ENCODE peak calls at places on chromosomes 7 and 10, in four cellular contexts. Z, C, N and Y are unnamed samples.

GRCh38 chr7:16028103-16028502 is 341.6 kb upstream of the MEOX2 start:
- DNase-seq in C (no peak), N (peak; percentile 84), Z (peak; percentile 84), Y (peak; percentile 96)

GRCh38 chr7:152076324-152076821 is 50.9 kb downstream of the GALNT11 start:
- DNase-seq in C (no peak), Z (peak; percentile 6), N (no peak), Y (no peak)

GRCh38 chr10:27893320-27894014 is 105.4 kb downstream of the ODAD2 start:
- DNase-seq in C (no peak), Z (peak; percentile 20), N (no peak), Y (peak; percentile 83)

GRCh38 chr10:67925449-67926005 is 41.1 kb downstream of the SIRT1 start:
- DNase-seq in N (peak; percentile 21), Z (peak; percentile 69), C (no peak), Y (peak; percentile 56)

GRCh38 chr7:102814025-102814471 is 65.2 kb downstream of the FAM185A start:
- DNase-seq in C (no peak), Z (peak; percentile 47), N (peak; percentile 34), Y (peak; percentile 82)

GRCh38 chr7:121513105-121513504 is 117.0 kb upstream of the FAM3C start:
- DNase-seq in N (no peak), C (no peak), Z (no peak), Y (no peak)

GRCh38 chr10:75400769-75401568 is 595 bp downstream of the ZNF503 start:
- DNase-seq in C (no peak), Z (peak; percentile 34), N (no peak), Y (no peak)

GRCh38 chr7:30464231-30464660 is 14.3 kb downstream of the NOD1 start:
- DNase-seq in N (no peak), Z (no peak), C (no peak), Y (peak; percentile 48)

GRCh38 chr7:132705146-132705545 is 128.9 kb upstream of the PLXNA4 start:
- DNase-seq in C (no peak), Z (no peak), N (no peak), Y (no peak)

GRCh38 chr10:1154531-1154930 is 98.3 kb downstream of the WDR37 start:
- DNase-seq in C (no peak), N (no peak), Z (no peak), Y (no peak)

GRCh38 chr7:103636153-103636552 is 190.1 kb upstream of the SLC26A5 start:
- DNase-seq in Z (peak; percentile 44), N (peak; percentile 9), C (no peak), Y (peak; percentile 10)

GRCh38 chr7:82167568-82168314 is 275.8 kb downstream of the CACNA2D1 start:
- DNase-seq in C (no peak), Z (no peak), N (no peak), Y (no peak)

GRCh38 chr10:76111986-76112825 is 680.8 kb downstream of the LRMDA start:
- DNase-seq in C (no peak), Z (peak; percentile 30), N (no peak), Y (no peak)

GRCh38 chr7:137747359-137748031 is 99.3 kb downstream of the DGKI start:
- DNase-seq in C (no peak), Z (no peak), N (no peak), Y (no peak)

GRCh38 chr10:62183442-62183841 is 85.2 kb downstream of the RTKN2 start:
- DNase-seq in C (no peak), Z (no peak), N (no peak), Y (peak; percentile 36)

GRCh38 chr10:57162231-57162630 is 801.2 kb upstream of the ZWINT start:
- DNase-seq in Z (no peak), C (no peak), N (no peak), Y (no peak)

GRCh38 chr7:88357794-88358533 is 51.3 kb upstream of the STEAP4 start:
- DNase-seq in Z (no peak), N (peak; percentile 19), C (no peak), Y (no peak)

GRCh38 chr10:60985946-60986345 is 42.0 kb upstream of the RHOBTB1 start:
- DNase-seq in Z (no peak), C (no peak), N (no peak), Y (no peak)

GRCh38 chr7:93054975-93055374 is 62.8 kb downstream of the SAMD9 start:
- DNase-seq in C (no peak), N (no peak), Z (no peak), Y (no peak)

GRCh38 chr10:127852456-127852855 is 40.3 kb downstream of the CLRN3 start:
- DNase-seq in Z (no peak), C (no peak), N (no peak), Y (no peak)

GRCh38 chr10:28291881-28292297 is 11.0 kb downstream of the MPP7 start:
- DNase-seq in Z (peak; percentile 84), N (peak; percentile 57), C (no peak), Y (peak; percentile 95)

GRCh38 chr10:119896937-119897336 is 4.4 kb downstream of the SEC23IP start:
- DNase-seq in N (no peak), C (no peak), Z (peak; percentile 28), Y (no peak)

GRCh38 chr10:132693676-132694075 is 92.3 kb downstream of the NKX6-2 start:
- DNase-seq in C (no peak), N (no peak), Z (no peak), Y (no peak)

GRCh38 chr7:128221929-128222403 is 19.1 kb upstream of the LEP start:
- DNase-seq in Z (peak; percentile 88), C (no peak), N (peak; percentile 50), Y (peak; percentile 74)

GRCh38 chr10:30587522-30588031 is 42.0 kb downstream of the LYZL2 start:
- DNase-seq in C (no peak), Z (no peak), N (no peak), Y (no peak)

GRCh38 chr7:1537631-1538412 is 7.3 kb downstream of the MAFK start:
- DNase-seq in C (no peak), Z (peak; percentile 98), N (peak; percentile 77), Y (peak; percentile 92)